ENCODE peak calls at places on chromosomes 13 and 19, in four cellular contexts. G is T-helper 2 cell, L is left ventricle myocardium inferior, Z is left lung. S is an unnamed sample.

GRCh38 chr19:43318796-43319314 is 34.6 kb upstream of the CD177 start:
- DNase-seq in G (no peak), L (no peak), Z (no peak), S (no peak)

GRCh38 chr13:110641055-110642015 is 26.0 kb downstream of the NAXD start:
- DNase-seq in G (no peak), L (peak; percentile 47), Z (no peak), S (no peak)

GRCh38 chr13:50015750-50016149 is 506 bp downstream of the KCNRG start:
- DNase-seq in G (no peak), L (no peak), Z (no peak), S (no peak)

GRCh38 chr13:97875911-97876310 is 77.6 kb upstream of the IPO5 start:
- DNase-seq in G (no peak), L (no peak), Z (no peak), S (no peak)

GRCh38 chr13:96632536-96633320 is 361.5 kb downstream of the OXGR1 start:
- DNase-seq in G (no peak), L (no peak), Z (no peak), S (no peak)

GRCh38 chr19:6086081-6086858 is 24.0 kb downstream of the RFX2 start:
- DNase-seq in G (no peak), L (no peak), Z (no peak), S (no peak)

GRCh38 chr19:39969266-39969665 is 1.7 kb upstream of the PSMC4 start:
- DNase-seq in G (no peak), L (no peak), Z (no peak), S (no peak)

GRCh38 chr19:2328401-2329161 is at the start of the genes LSM7 and SPPL2B:
- DNase-seq in G (peak; percentile 86), L (peak; percentile 90), Z (peak; percentile 90), S (peak; percentile 90)

GRCh38 chr19:45138303-45138751 is 22.5 kb downstream of the NKPD1 start:
- DNase-seq in G (no peak), L (no peak), Z (no peak), S (no peak)

GRCh38 chr13:107753748-107754147 is 461.6 kb downstream of the LIG4 start:
- DNase-seq in G (no peak), L (no peak), Z (no peak), S (no peak)

S was measured in T follicular helper cell.